ENCODE peak calls at places on chromosomes 4 and X, in six cellular contexts. V is GM12864, Z is SJSA1, E is LNCaP clone FGC, U is PC-3, D is lung. B is an unnamed sample.

GRCh38 chr4:124330045-124330444 is 382.5 kb downstream of the ANKRD50 start:
- DNase-seq in Z (no peak), E (no peak), U (no peak), D (no peak), V (no peak), B (no peak)

GRCh38 chrX:77628294-77629025 is 157.6 kb downstream of the ATRX start:
- DNase-seq in E (no peak), D (no peak), U (peak; percentile 40), Z (no peak), V (no peak), B (no peak)

GRCh38 chrX:150525061-150525919 is 43.1 kb upstream of the MTM1 start:
- DNase-seq in V (no peak), E (no peak), Z (no peak), U (no peak), D (no peak), B (no peak)

GRCh38 chrX:11619426-11619825 is 46.3 kb downstream of the ARHGAP6 start:
- DNase-seq in E (no peak), Z (no peak), V (no peak), D (no peak), U (peak; percentile 19), B (no peak)

GRCh38 chrX:95505721-95506120 is 1178.9 kb upstream of the DIAPH2 start:
- DNase-seq in Z (no peak), U (no peak), V (no peak), D (no peak), E (no peak), B (no peak)

GRCh38 chr4:182975806-182976205 is 58.6 kb upstream of the DCTD start:
- DNase-seq in V (no peak), E (no peak), D (no peak), Z (peak; percentile 77), U (peak; percentile 85), B (peak; percentile 33)

GRCh38 chr4:79049840-79050520 is 110.7 kb upstream of the PAQR3 start:
- DNase-seq in Z (no peak), U (peak; percentile 8), D (no peak), V (no peak), E (no peak), B (no peak)

GRCh38 chr4:98945297-98945850 is 16.4 kb upstream of the EIF4E start:
- DNase-seq in D (no peak), U (no peak), Z (no peak), E (no peak), V (no peak), B (no peak)

GRCh38 chrX:155877288-155877687 is 3.9 kb upstream of the VAMP7 start:
- DNase-seq in V (no peak), E (no peak), Z (no peak), U (no peak), D (no peak), B (no peak)

GRCh38 chr4:7254736-7255487 is 62.6 kb downstream of the SORCS2 start:
- DNase-seq in V (peak; percentile 8), E (no peak), Z (no peak), D (no peak), U (no peak), B (peak; percentile 47)

GRCh38 chr4:99885063-99885664 is 9.1 kb downstream of the LAMTOR3 start:
- DNase-seq in E (no peak), U (peak; percentile 54), D (no peak), V (peak; percentile 18), Z (no peak), B (peak; percentile 36)

GRCh38 chr4:39528056-39528465 is 822 bp upstream of the UGDH start:
- DNase-seq in U (peak; percentile 64), V (no peak), E (no peak), Z (no peak), D (no peak), B (no peak)

GRCh38 chr4:101393256-101393655 is 45.9 kb upstream of the PPP3CA start:
- DNase-seq in D (no peak), E (no peak), Z (no peak), V (no peak), U (peak; percentile 68), B (no peak)

GRCh38 chrX:11100281-11101035 is 10.7 kb upstream of the HCCS start:
- DNase-seq in U (peak; percentile 65), D (no peak), E (peak; percentile 79), Z (peak; percentile 62), V (no peak), B (no peak)

GRCh38 chrX:15942307-15942706 is 87.7 kb upstream of the AP1S2 start:
- DNase-seq in U (no peak), D (no peak), V (no peak), E (no peak), Z (no peak), B (no peak)

GRCh38 chr4:168514249-168514852 is 17.5 kb downstream of the PALLD start:
- DNase-seq in E (no peak), V (no peak), Z (no peak), U (peak; percentile 71), D (no peak), B (no peak)

GRCh38 chr4:13888112-13888511 is 260.6 kb upstream of the BOD1L1 start:
- DNase-seq in E (no peak), D (no peak), V (no peak), Z (peak; percentile 42), U (peak; percentile 72), B (no peak)

GRCh38 chr4:71607780-71608673 is 175.9 kb downstream of the GC start:
- DNase-seq in U (peak; percentile 99), D (no peak), Z (no peak), E (peak; percentile 14), V (no peak), B (no peak)

GRCh38 chrX:112008724-112009123 is 73.9 kb downstream of the TRPC5 start:
- DNase-seq in V (no peak), Z (no peak), D (no peak), U (no peak), E (no peak), B (no peak)

GRCh38 chr4:2813446-2814405 is 20.8 kb downstream of the SH3BP2 start:
- DNase-seq in U (no peak), D (no peak), E (no peak), V (no peak), Z (no peak), B (no peak)
- H3K4me3 ChIP-seq in U (no peak overlapping the region), D (peak overlapping the region; percentile 41), E (peak overlapping the region; percentile 68), V (peak overlapping the region; percentile 82), Z (peak overlapping the region; percentile 46), B (peak overlapping the region; percentile 77)

GRCh38 chr4:150580244-150580643 is 1.7 kb upstream of the MAB21L2 start:
- DNase-seq in Z (no peak), V (no peak), U (no peak), E (no peak), D (no peak), B (no peak)

GRCh38 chr4:150581206-150581605 is 745 bp upstream of the MAB21L2 start:
- DNase-seq in V (no peak), Z (no peak), E (no peak), U (no peak), D (no peak), B (no peak)

GRCh38 chr4:150577786-150578185 is 4.2 kb upstream of the MAB21L2 start:
- DNase-seq in U (no peak), E (no peak), Z (no peak), D (no peak), V (no peak), B (no peak)

GRCh38 chr4:150579591-150580234 is 2.2 kb upstream of the MAB21L2 start:
- DNase-seq in Z (no peak), V (no peak), U (no peak), E (no peak), D (no peak), B (peak; percentile 20)

GRCh38 chr4:150578745-150579470 is 3.0 kb upstream of the MAB21L2 start:
- DNase-seq in V (no peak), Z (no peak), D (no peak), U (no peak), E (peak; percentile 84), B (no peak)
- H3K4me3 ChIP-seq in V (no peak overlapping the region), Z (no peak overlapping the region), D (no peak overlapping the region), U (no peak overlapping the region), E (no peak overlapping the region), B (no peak overlapping the region)

DNA sequence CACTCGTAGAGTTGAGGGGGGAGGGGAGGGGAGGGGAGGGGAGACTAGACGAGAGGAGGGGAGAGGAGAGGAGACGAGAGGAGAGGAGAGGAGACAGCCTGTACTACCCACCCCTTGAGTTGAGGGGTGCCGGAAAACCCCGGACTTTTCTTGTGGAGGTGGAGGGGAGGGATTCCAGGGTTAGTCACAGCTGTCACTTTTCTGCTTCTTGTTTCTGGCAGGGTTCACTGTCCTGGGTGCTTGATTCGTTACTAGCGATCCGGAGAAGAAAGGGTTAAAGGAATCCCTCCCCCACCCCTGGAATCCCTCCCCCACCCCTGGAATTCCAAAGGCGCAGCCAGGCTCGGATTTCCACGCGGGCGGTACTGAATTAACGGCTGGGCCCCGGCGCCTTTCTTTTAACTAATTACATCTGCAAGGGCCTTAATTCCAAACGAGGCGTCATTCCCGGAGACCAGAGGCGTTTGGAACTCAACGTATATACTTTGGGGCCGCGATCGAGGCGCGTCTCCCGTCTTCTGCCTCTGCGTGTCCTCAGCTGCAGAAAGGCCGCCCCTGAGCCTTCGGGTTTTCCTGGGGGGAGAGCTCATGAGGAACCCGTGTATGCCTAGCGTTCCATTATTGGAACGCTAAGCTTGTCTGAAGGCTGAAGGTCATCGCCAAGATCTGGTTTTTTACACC is 20.1 kb upstream of the CSF2RA start:
- DNase-seq in Z (no peak), V (no peak), D (no peak), E (no peak), U (no peak), B (no peak)
- H3K4me3 ChIP-seq in Z (no peak overlapping the region), V (no peak overlapping the region), D (no peak overlapping the region), E (no peak overlapping the region), U (no peak overlapping the region), B (no peak overlapping the region)

GRCh38 chrX:56766554-56767412 is 37.7 kb downstream of the NBDY start:
- DNase-seq in Z (no peak), E (no peak), V (no peak), U (no peak), D (peak; percentile 28), B (peak; percentile 45)

GRCh38 chrX:56763556-56764152 is 34.6 kb downstream of the NBDY start:
- DNase-seq in U (no peak), E (no peak), D (peak; percentile 84), Z (no peak), V (no peak), B (peak; percentile 72)

GRCh38 chrX:56765816-56766553 is 36.9 kb downstream of the NBDY start:
- DNase-seq in E (no peak), D (peak; percentile 29), U (no peak), Z (no peak), V (no peak), B (no peak)

GRCh38 chrX:56764153-56764974 is 35.3 kb downstream of the NBDY start:
- DNase-seq in V (peak; percentile 76), Z (no peak), E (peak; percentile 75), U (peak; percentile 69), D (peak; percentile 81), B (peak; percentile 86)

DNA sequence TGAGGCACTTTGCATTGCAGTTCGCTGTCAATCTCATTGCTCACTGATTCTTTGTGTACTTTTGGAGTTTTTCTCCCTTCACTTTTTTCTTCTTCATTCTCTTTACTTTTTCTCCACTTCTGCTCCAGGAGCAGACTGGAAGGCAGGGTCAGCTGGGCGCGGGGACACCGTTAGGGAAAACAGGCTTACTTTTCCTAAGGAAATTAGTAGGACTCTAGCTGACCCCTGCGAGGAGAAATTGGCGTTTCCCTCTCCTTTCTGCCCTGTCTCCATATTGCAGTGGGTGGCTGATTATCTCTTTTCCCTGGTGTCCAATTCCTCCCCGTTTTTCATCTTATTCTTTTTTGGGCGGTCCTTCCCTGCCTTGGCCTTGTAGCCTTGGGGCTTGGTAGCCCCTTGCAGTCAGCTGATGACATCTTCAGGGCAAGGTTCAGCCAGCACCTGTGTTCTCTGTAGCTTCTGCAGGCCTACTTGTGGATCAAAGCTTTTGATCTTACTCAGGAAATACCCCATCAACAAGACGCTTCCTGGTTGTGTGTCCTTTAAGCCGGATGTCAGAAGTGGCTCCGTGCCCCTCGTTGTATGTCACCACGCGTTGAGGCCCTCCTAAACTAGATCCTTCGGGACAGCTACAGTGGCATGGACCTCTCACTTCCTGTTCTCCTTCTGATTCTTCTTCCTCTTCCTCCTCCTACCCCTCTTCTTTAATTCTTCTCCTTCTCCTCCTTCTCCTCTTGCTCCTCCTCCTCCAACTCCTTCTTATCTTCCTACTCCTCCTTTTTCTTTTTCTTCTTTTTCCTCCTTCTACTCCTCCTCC is 36.1 kb downstream of the NBDY start:
- DNase-seq in E (no peak), U (no peak), D (peak; percentile 28), V (no peak), Z (no peak), B (peak; percentile 53)
- H3K4me3 ChIP-seq in E (no peak overlapping the region), U (no peak overlapping the region), D (no peak overlapping the region), V (peak overlapping the region; percentile 3), Z (no peak overlapping the region), B (peak overlapping the region; percentile 29)

B was measured in GM06990.